ENCODE peak calls at places on chromosome 16, in five cellular contexts. X is IMR-90, F is fibroblast of the aortic adventitia, L is tibial nerve, V is transverse colon. P is an unnamed sample.

GRCh38 chr16:1206786-1207185 is 18.3 kb downstream of the TPSG1 start:
- DNase-seq in V (no peak), X (no peak), F (no peak), L (no peak), P (no peak)

GRCh38 chr16:85252461-85252860 is 140.2 kb upstream of the CIBAR2 start:
- DNase-seq in X (no peak), L (no peak), V (no peak), F (no peak), P (no peak)

GRCh38 chr16:11609474-11610120 is 22.9 kb upstream of the LITAF start:
- DNase-seq in F (no peak), V (no peak), X (no peak), L (no peak), P (no peak)

GRCh38 chr16:85286970-85287814 is 174.9 kb upstream of the CIBAR2 start:
- DNase-seq in F (no peak), V (no peak), L (no peak), X (peak; percentile 65), P (no peak)

GRCh38 chr16:4360538-4361021 is 9.5 kb upstream of the PAM16 start:
- DNase-seq in X (no peak), L (no peak), V (no peak), F (no peak), P (no peak)

GRCh38 chr16:3496386-3496785 is 1.1 kb upstream of the C16orf90 start:
- DNase-seq in L (no peak), X (no peak), F (no peak), V (no peak), P (no peak)

GRCh38 chr16:86777098-86777946 is 199.0 kb downstream of the FOXL1 start:
- DNase-seq in V (no peak), L (no peak), X (peak; percentile 66), F (peak; percentile 66), P (no peak)

GRCh38 chr16:10808850-10809249 is 9.7 kb downstream of the TVP23A start:
- DNase-seq in F (no peak), V (no peak), X (no peak), L (no peak), P (no peak)

GRCh38 chr16:4239020-4239419 is 2.9 kb downstream of the SRL start:
- DNase-seq in F (no peak), X (no peak), V (no peak), L (no peak), P (no peak)

GRCh38 chr16:30565526-30565925 is 6.0 kb downstream of the ZNF688 start:
- DNase-seq in X (no peak), F (no peak), L (no peak), V (no peak), P (no peak)

GRCh38 chr16:55113195-55113594 is 182.5 kb downstream of the IRX5 start:
- DNase-seq in X (no peak), L (no peak), F (no peak), V (no peak), P (no peak)

GRCh38 chr16:52561910-52562741 is 15.2 kb upstream of the TOX3 start:
- DNase-seq in X (no peak), V (peak; percentile 67), L (no peak), F (no peak), P (no peak)

GRCh38 chr16:27439273-27440018 is 37.5 kb downstream of the IL21R start:
- DNase-seq in X (no peak), L (no peak), F (no peak), V (no peak), P (no peak)

GRCh38 chr16:56869513-56870270 is 4.7 kb downstream of the SLC12A3 start:
- DNase-seq in V (peak; percentile 24), X (no peak), F (no peak), L (no peak), P (no peak)

GRCh38 chr16:89722392-89723278 is 1.3 kb downstream of the ZNF276 start:
- DNase-seq in F (peak; percentile 31), V (peak; percentile 93), X (peak; percentile 16), L (no peak), P (no peak)

GRCh38 chr16:56408379-56409098 is 16.8 kb downstream of the AMFR start:
- DNase-seq in F (no peak), V (peak; percentile 17), L (no peak), X (no peak), P (no peak)

GRCh38 chr16:79089735-79090284 is 510.7 kb downstream of the MAF start:
- DNase-seq in X (no peak), V (peak; percentile 35), F (no peak), L (no peak), P (no peak)

GRCh38 chr16:51359141-51359960 is 208.3 kb upstream of the SALL1 start:
- DNase-seq in L (peak; percentile 39), X (peak; percentile 5), V (peak; percentile 7), F (peak; percentile 37), P (no peak)

GRCh38 chr16:57091200-57091989 is 988 bp upstream of the CPNE2 start:
- DNase-seq in L (peak; percentile 48), V (peak; percentile 50), X (peak; percentile 53), F (peak; percentile 28), P (no peak)

GRCh38 chr16:68272501-68273209 is 8.3 kb downstream of the SLC7A6 start:
- DNase-seq in L (no peak), X (no peak), F (no peak), V (peak; percentile 55), P (no peak)

GRCh38 chr16:68311316-68311620 is 449 bp downstream of the PRMT7 start:
- DNase-seq in V (no peak), X (peak; percentile 39), L (no peak), F (no peak), P (no peak)

GRCh38 chr16:53614346-53614745 is 89.3 kb downstream of the RPGRIP1L start:
- DNase-seq in F (no peak), X (peak; percentile 6), L (no peak), V (no peak), P (no peak)

GRCh38 chr16:85960486-85961046 is 61.6 kb downstream of the IRF8 start:
- DNase-seq in F (no peak), X (no peak), L (no peak), V (no peak), P (no peak)

GRCh38 chr16:11148045-11148444 is 108.0 kb downstream of the SOCS1 start:
- DNase-seq in L (no peak), V (no peak), F (no peak), X (no peak), P (no peak)

GRCh38 chr16:29662729-29663019 is 373 bp upstream of the SPN start:
- DNase-seq in F (no peak), L (no peak), V (peak; percentile 35), X (no peak), P (no peak)

GRCh38 chr16:89383095-89384003 is 107.0 kb downstream of the ANKRD11 start:
- DNase-seq in F (peak; percentile 35), X (peak; percentile 47), L (no peak), V (peak; percentile 74), P (no peak)

GRCh38 chr16:4383591-4384495 is 12.2 kb downstream of the VASN start:
- DNase-seq in F (no peak), L (no peak), X (no peak), V (no peak), P (no peak)

GRCh38 chr16:4968879-4969278 is 10.7 kb downstream of the SEC14L5 start:
- DNase-seq in L (no peak), X (no peak), F (no peak), V (no peak), P (no peak)

GRCh38 chr16:50354629-50355456 is 13.9 kb downstream of the BRD7 start:
- DNase-seq in L (no peak), V (no peak), F (peak; percentile 50), X (no peak), P (no peak)

GRCh38 chr16:56608876-56609462 is 585 bp downstream of the MT2A start:
- DNase-seq in L (no peak), X (no peak), F (peak; percentile 21), V (no peak), P (no peak)

GRCh38 chr16:31215287-31216115 is 1.4 kb downstream of the PYDC1 start:
- DNase-seq in F (peak; percentile 64), L (no peak), V (peak; percentile 66), X (peak; percentile 55), P (no peak)

GRCh38 chr16:71894229-71894920 is 956 bp upstream of the IST1 start:
- DNase-seq in F (peak; percentile 68), L (peak; percentile 54), X (peak; percentile 76), V (peak; percentile 53), P (no peak)

GRCh38 chr16:11194913-11195312 is 61.1 kb downstream of the SOCS1 start:
- DNase-seq in F (no peak), V (no peak), X (no peak), L (no peak), P (no peak)

GRCh38 chr16:622920-623280 is 7.9 kb upstream of the WFIKKN1 start:
- DNase-seq in L (no peak), X (no peak), V (no peak), F (no peak), P (no peak)

GRCh38 chr16:4064950-4065352 is 51.3 kb downstream of the ADCY9 start:
- DNase-seq in L (no peak), V (no peak), F (no peak), X (no peak), P (no peak)

GRCh38 chr16:89072216-89073130 is 21.2 kb upstream of the ACSF3 start:
- DNase-seq in L (no peak), V (no peak), X (no peak), F (peak; percentile 37), P (no peak)

GRCh38 chr16:76527244-76527643 is 250.0 kb downstream of the CNTNAP4 start:
- DNase-seq in X (no peak), L (no peak), V (no peak), F (no peak), P (no peak)

GRCh38 chr16:7171151-7171550 is 161.5 kb upstream of the RBFOX1 start:
- DNase-seq in V (no peak), L (no peak), X (no peak), F (no peak), P (no peak)

GRCh38 chr16:24070851-24071250 is 185.3 kb upstream of the CACNG3 start:
- DNase-seq in L (no peak), V (no peak), X (peak; percentile 22), F (no peak), P (no peak)

GRCh38 chr16:70018254-70018653 is 67.1 kb downstream of the CLEC18A start:
- DNase-seq in F (peak; percentile 4), L (no peak), V (peak; percentile 23), X (peak; percentile 2), P (no peak)
- TF ChIP-seq CTCF in F (no peak), L (no peak), V (peak; percentile 33), X (no peak), P (no peak)

GRCh38 chr16:83955218-83956130 is 2.4 kb downstream of the OSGIN1 start:
- DNase-seq in F (peak; percentile 49), L (peak; percentile 22), V (no peak), X (peak; percentile 55), P (peak; percentile 5)
- H3K4me3 ChIP-seq in F (no peak overlapping the region), L (no peak overlapping the region), V (no peak overlapping the region), X (no peak overlapping the region), P (no peak overlapping the region)

DNA sequence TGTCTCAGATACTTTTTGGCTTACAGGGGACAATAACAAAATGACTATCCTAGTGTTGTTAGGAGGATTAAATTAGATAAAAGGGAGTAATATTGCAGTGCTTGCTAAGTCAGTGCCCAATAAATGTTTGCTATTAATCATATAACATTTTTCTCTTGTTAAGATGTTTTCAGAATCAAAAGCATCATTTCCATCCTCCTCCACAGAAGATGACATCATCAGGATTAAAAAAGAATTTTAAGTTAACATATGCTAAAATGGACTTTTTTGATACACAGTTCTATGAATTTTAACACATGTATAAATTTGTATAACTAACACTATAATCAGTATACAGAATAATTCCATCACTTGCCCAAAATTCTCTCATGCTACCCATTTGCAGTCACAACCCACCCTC is 492.6 kb downstream of the GRIN2A start:
- DNase-seq in F (no peak), X (no peak), V (no peak), L (no peak), P (no peak)
- TF ChIP-seq CTCF in F (no peak), X (no peak), V (no peak), L (no peak), P (no peak)

GRCh38 chr16:64390102-64390501 is 731.8 kb downstream of the CDH11 start:
- DNase-seq in L (no peak), X (no peak), F (peak; percentile 76), V (no peak), P (no peak)
- H3K4me3 ChIP-seq in L (no peak overlapping the region), X (no peak overlapping the region), F (no peak overlapping the region), V (no peak overlapping the region), P (no peak overlapping the region)

P was measured in AG09309.